ENCODE peak calls at places on chromosome 19, in five cellular contexts. P is putamen; C is effector CD4-positive, alpha-beta T cell; L is AG04450; M is lower leg skin. U is an unnamed sample.

GRCh38 chr19:33235996-33236350 is 10.3 kb upstream of the SLC7A10 start:
- DNase-seq in P (no peak), C (no peak), L (no peak), M (no peak), U (no peak)

GRCh38 chr19:1449467-1450442 is at the start of gene APC2:
- DNase-seq in P (peak; percentile 90), C (no peak), L (no peak), M (no peak), U (peak; percentile 38)

GRCh38 chr19:2854849-2855248 is 12.3 kb upstream of the ZNF556 start:
- DNase-seq in P (no peak), C (no peak), L (no peak), M (no peak), U (no peak)

GRCh38 chr19:9673912-9674668 is 810 bp downstream of the ZNF562 start:
- DNase-seq in P (peak; percentile 6), C (no peak), L (no peak), M (no peak), U (no peak)

GRCh38 chr19:23882493-23882892 is 32.2 kb upstream of the ZNF726 start:
- DNase-seq in P (no peak), C (no peak), L (no peak), M (no peak), U (no peak)

GRCh38 chr19:12689581-12690216 is 1.9 kb downstream of the GNG14 start:
- DNase-seq in P (no peak), C (no peak), L (no peak), M (no peak), U (no peak)

GRCh38 chr19:11421607-11422098 is 2.5 kb upstream of the RGL3 start:
- DNase-seq in P (no peak), C (no peak), L (no peak), M (no peak), U (no peak)

GRCh38 chr19:45098521-45099464 is 5.8 kb downstream of the PPP1R37 start:
- DNase-seq in P (peak; percentile 83), C (no peak), L (no peak), M (no peak), U (no peak)

GRCh38 chr19:43623889-43624670 is 4.7 kb upstream of the ZNF428 start:
- DNase-seq in P (no peak), C (no peak), L (no peak), M (no peak), U (no peak)

GRCh38 chr19:8506402-8506957 is 4.0 kb upstream of the PRAM1 start:
- DNase-seq in P (no peak), C (no peak), L (no peak), M (no peak), U (no peak)

GRCh38 chr19:18475762-18476331 is 37.9 kb upstream of the ISYNA1 start:
- DNase-seq in P (no peak), C (no peak), L (no peak), M (no peak), U (no peak)

GRCh38 chr19:13920940-13921744 is 15.1 kb downstream of the CC2D1A start:
- DNase-seq in P (peak; percentile 27), C (peak; percentile 20), L (no peak), M (no peak), U (peak; percentile 53)

GRCh38 chr19:18596752-18597157 is 8.2 kb downstream of the REX1BD start:
- DNase-seq in P (no peak), C (no peak), L (no peak), M (no peak), U (no peak)

GRCh38 chr19:6086081-6086858 is 24.0 kb downstream of the RFX2 start:
- DNase-seq in P (no peak), C (no peak), L (no peak), M (no peak), U (no peak)

GRCh38 chr19:10717054-10717355 is 874 bp upstream of the DNM2 start:
- DNase-seq in P (no peak), C (no peak), L (no peak), M (no peak), U (no peak)

GRCh38 chr19:46015961-46016425 is 6.9 kb downstream of the PGLYRP1 start:
- DNase-seq in P (no peak), C (peak; percentile 22), L (no peak), M (no peak), U (no peak)

GRCh38 chr19:42176990-42177685 is 40.3 kb downstream of the DEDD2 start:
- DNase-seq in P (peak; percentile 72), C (peak; percentile 69), L (peak; percentile 32), M (no peak), U (peak; percentile 58)

GRCh38 chr19:40613669-40614594 is 12.8 kb downstream of the LTBP4 start:
- DNase-seq in P (no peak), C (peak; percentile 74), L (peak; percentile 67), M (peak; percentile 89), U (no peak)

GRCh38 chr19:38291855-38292254 is 12.2 kb upstream of the C19orf33 start:
- DNase-seq in P (no peak), C (no peak), L (no peak), M (no peak), U (no peak)

GRCh38 chr19:3768015-3768747 is 3.8 kb downstream of the RAX2 start:
- DNase-seq in P (no peak), C (no peak), L (no peak), M (no peak), U (no peak)

GRCh38 chr19:35513975-35514809 is 743 bp upstream of the DMKN start:
- DNase-seq in P (no peak), C (no peak), L (no peak), M (no peak), U (no peak)

GRCh38 chr19:35960432-35960972 is 24.3 kb downstream of the LRFN3 start:
- DNase-seq in P (no peak), C (no peak), L (no peak), M (no peak), U (no peak)

GRCh38 chr19:47681936-47682335 is 31.3 kb upstream of the EHD2 start:
- DNase-seq in P (no peak), C (no peak), L (no peak), M (no peak), U (no peak)

GRCh38 chr19:18110833-18111232 is 13.3 kb downstream of the MAST3 start:
- DNase-seq in P (no peak), C (no peak), L (no peak), M (no peak), U (no peak)